ENCODE peak calls at places on chromosome 7, in nine cellular contexts. W is AG09319; K is hypothalamus; B is SJSA1; V is activated naive CD4-positive, alpha-beta T cell; T is astrocyte of the spinal cord; R is stimulated activated CD8-positive, alpha-beta memory T cell treated with anti-CD3 and anti-CD28 coated beads, Interleukin-15, amount 100 ng/mL, for 24 hours; M is foreskin fibroblast; S is hippocampal formation. L is an unnamed sample.
A peak's percentile ranks its signal among the peaks of the same experiment; 100 is the strongest.

GRCh38 chr7:107032050-107032449 is 12.5 kb upstream of the PRKAR2B start:
- DNase-seq in W (no peak), R (no peak), S (no peak), V (no peak), K (no peak), B (no peak), M (no peak), T (no peak), L (no peak)

GRCh38 chr7:28466341-28466740 is 54.0 kb downstream of the CREB5 start:
- DNase-seq in W (no peak), V (no peak), K (no peak), S (no peak), T (no peak), M (no peak), R (no peak), B (no peak), L (no peak)

GRCh38 chr7:142807855-142808460 is 37.2 kb downstream of the PRSS2 start:
- DNase-seq in R (no peak), M (peak; percentile 25), B (no peak), S (no peak), W (no peak), V (no peak), K (no peak), T (peak; percentile 45), L (no peak)

GRCh38 chr7:17144313-17144712 is 154.1 kb upstream of the AHR start:
- DNase-seq in M (peak; percentile 54), B (no peak), K (no peak), T (peak; percentile 32), W (no peak), V (no peak), S (no peak), R (no peak), L (no peak)

GRCh38 chr7:66357062-66357461 is 151.9 kb downstream of the TPST1 start:
- DNase-seq in R (no peak), W (no peak), M (no peak), B (no peak), K (no peak), T (no peak), V (no peak), S (no peak), L (no peak)

GRCh38 chr7:46930336-46930735 is 651.6 kb downstream of the TNS3 start:
- DNase-seq in R (no peak), T (peak; percentile 93), S (no peak), M (peak; percentile 97), B (peak; percentile 80), W (peak; percentile 82), V (no peak), K (no peak), L (peak; percentile 88)

GRCh38 chr7:116501425-116502167 is 2.1 kb downstream of the CAV2 start:
- DNase-seq in R (no peak), B (no peak), K (no peak), V (no peak), M (peak; percentile 61), S (no peak), W (no peak), T (no peak), L (no peak)

GRCh38 chr7:107989618-107990373 is 13.2 kb downstream of the LAMB1 start:
- DNase-seq in T (peak; percentile 75), W (no peak), M (peak; percentile 58), B (peak; percentile 54), R (no peak), V (no peak), K (no peak), S (no peak), L (no peak)

GRCh38 chr7:41046778-41047177 is 656.1 kb downstream of the INHBA start:
- DNase-seq in S (no peak), V (no peak), K (no peak), R (no peak), T (peak; percentile 10), W (no peak), M (no peak), B (no peak), L (no peak)

GRCh38 chr7:138008588-138009349 is 6.9 kb upstream of the CREB3L2 start:
- DNase-seq in T (peak; percentile 75), V (no peak), R (no peak), S (no peak), K (peak; percentile 28), B (no peak), M (peak; percentile 82), W (no peak), L (no peak)

GRCh38 chr7:69595415-69595814 is 2.9 kb upstream of the AUTS2 start:
- DNase-seq in K (no peak), S (no peak), T (no peak), B (no peak), R (no peak), M (no peak), W (no peak), V (no peak), L (no peak)

GRCh38 chr7:26413007-26413691 is 121.5 kb downstream of the SNX10 start:
- DNase-seq in V (no peak), R (no peak), W (no peak), T (no peak), K (no peak), M (no peak), B (no peak), S (no peak), L (no peak)

GRCh38 chr7:128381161-128381821 is 19.8 kb upstream of the PRRT4 start:
- DNase-seq in W (no peak), S (no peak), T (no peak), M (no peak), K (no peak), R (no peak), B (no peak), V (peak; percentile 7), L (peak; percentile 39)

GRCh38 chr7:108247646-108248045 is 117.5 kb upstream of the LAMB4 start:
- DNase-seq in V (no peak), S (no peak), K (no peak), B (no peak), M (peak; percentile 21), R (no peak), T (no peak), W (no peak), L (peak; percentile 6)

GRCh38 chr7:39172137-39172536 is 194.4 kb downstream of the POU6F2 start:
- DNase-seq in S (no peak), R (no peak), W (no peak), V (no peak), K (no peak), M (no peak), T (no peak), B (no peak), L (no peak)

GRCh38 chr7:48299580-48300169 is 128.4 kb downstream of the ABCA13 start:
- DNase-seq in V (no peak), R (no peak), W (peak; percentile 36), T (peak; percentile 76), M (peak; percentile 49), S (peak; percentile 60), K (peak; percentile 44), B (peak; percentile 66), L (peak; percentile 37)

GRCh38 chr7:132456418-132456817 is 119.9 kb downstream of the PLXNA4 start:
- DNase-seq in T (no peak), M (no peak), S (no peak), R (no peak), V (no peak), K (no peak), W (no peak), B (no peak), L (no peak)

GRCh38 chr7:6558837-6559236 is 7.6 kb upstream of the GRID2IP start:
- DNase-seq in K (no peak), W (no peak), T (no peak), M (peak; percentile 38), R (no peak), B (peak; percentile 58), S (no peak), V (no peak), L (no peak)

GRCh38 chr7:2732959-2733584 is 45.1 kb downstream of the AMZ1 start:
- DNase-seq in S (no peak), W (no peak), B (peak; percentile 29), R (no peak), K (peak; percentile 57), M (peak; percentile 85), V (no peak), T (peak; percentile 65), L (peak; percentile 54)

GRCh38 chr7:17320642-17321041 is 22.2 kb downstream of the AHR start:
- DNase-seq in W (no peak), B (no peak), S (no peak), M (no peak), K (no peak), R (no peak), V (no peak), T (no peak), L (no peak)

GRCh38 chr7:35280854-35281253 is 27.0 kb upstream of the TBX20 start:
- DNase-seq in T (no peak), B (no peak), V (no peak), W (no peak), S (no peak), R (no peak), K (no peak), M (no peak), L (no peak)